ENCODE peak calls at places on chromosomes 16 and 17, in eight cellular contexts. G is neuronal stem cell, Q is pancreas, F is cardiac muscle cell, B is sigmoid colon, O is A673, K is transverse colon, X is B cell. C is an unnamed sample.

GRCh38 chr17:35286120-35286781 is 43.4 kb downstream of the SLFN5 start:
- DNase-seq in Q (no peak), F (no peak), K (no peak), G (no peak), B (no peak), X (peak), O (no peak), C (no peak)

GRCh38 chr16:85428168-85428898 is 184.8 kb upstream of the GSE1 start:
- DNase-seq in Q (peak), X (peak), B (peak), O (peak), F (no peak), K (peak), G (no peak), C (no peak)

GRCh38 chr17:4110152-4110551 is 32.7 kb downstream of the ZZEF1 start:
- DNase-seq in X (no peak), F (no peak), Q (no peak), K (no peak), G (no peak), B (no peak), O (no peak), C (no peak)

GRCh38 chr16:30053376-30054015 is 12.1 kb upstream of the ALDOA start:
- DNase-seq in X (no peak), Q (no peak), K (no peak), B (no peak), F (no peak), O (peak), G (no peak), C (no peak)

GRCh38 chr17:55421179-55421934 is at the start of gene MMD:
- DNase-seq in F (no peak), G (peak), B (peak), K (peak), Q (no peak), O (no peak), X (no peak), C (peak)

GRCh38 chr17:29379084-29379811 is 10.9 kb upstream of the TAOK1 start:
- DNase-seq in Q (no peak), B (no peak), K (peak), F (no peak), G (no peak), X (no peak), O (peak), C (no peak)

GRCh38 chr16:83137326-83137770 is 510.6 kb downstream of the CDH13 start:
- DNase-seq in G (peak), K (peak), O (no peak), F (no peak), B (no peak), Q (no peak), X (no peak), C (no peak)

GRCh38 chr17:75605790-75606189 is 18.2 kb downstream of the MYO15B start:
- DNase-seq in B (no peak), X (no peak), F (no peak), K (no peak), G (no peak), O (no peak), Q (no peak), C (no peak)

GRCh38 chr17:73387746-73388577 is 76.2 kb upstream of the CDC42EP4 start:
- DNase-seq in O (peak), Q (no peak), X (no peak), B (no peak), G (no peak), K (no peak), F (no peak), C (no peak)

GRCh38 chr17:50533185-50533584 is 650 bp downstream of the EPN3 start:
- DNase-seq in X (no peak), B (no peak), O (no peak), F (no peak), K (no peak), Q (no peak), G (no peak), C (no peak)

GRCh38 chr16:57759541-57760356 is 24.2 kb downstream of the KATNB1 start:
- DNase-seq in B (no peak), K (no peak), Q (no peak), G (no peak), F (no peak), X (no peak), O (no peak), C (no peak)

GRCh38 chr16:53949716-53950410 is 245.9 kb downstream of the FTO start:
- DNase-seq in Q (no peak), G (no peak), X (peak), B (no peak), O (no peak), K (no peak), F (no peak), C (no peak)

GRCh38 chr16:50884066-50884860 is 142.4 kb downstream of the CYLD start:
- DNase-seq in B (no peak), F (no peak), O (peak), K (no peak), X (peak), Q (no peak), G (no peak), C (no peak)

GRCh38 chr16:81450783-81451491 is 6.3 kb downstream of the CMIP start:
- DNase-seq in F (no peak), G (no peak), B (no peak), K (no peak), Q (no peak), O (no peak), X (no peak), C (no peak)

GRCh38 chr17:28807925-28808641 is 34.5 kb downstream of the FAM222B start:
- DNase-seq in Q (peak), X (no peak), B (no peak), F (no peak), K (no peak), G (no peak), O (peak), C (no peak)

GRCh38 chr16:17499223-17499902 is 28.6 kb upstream of the XYLT1 start:
- DNase-seq in G (no peak), B (no peak), F (no peak), X (no peak), K (no peak), O (no peak), Q (no peak), C (no peak)

GRCh38 chr16:2015947-2016208 is 3.7 kb upstream of the NPW start:
- DNase-seq in G (no peak), Q (no peak), X (no peak), B (no peak), F (no peak), K (no peak), O (no peak), C (no peak)

GRCh38 chr16:56862776-56863175 is 2.2 kb upstream of the SLC12A3 start:
- DNase-seq in F (no peak), K (peak), B (no peak), X (no peak), O (no peak), Q (no peak), G (no peak), C (no peak)

GRCh38 chr17:66299721-66300120 is 2.7 kb upstream of the PRKCA start:
- DNase-seq in Q (no peak), X (no peak), F (no peak), K (no peak), O (no peak), G (no peak), B (no peak), C (no peak)

C was measured in T-helper 22 cell.